ENCODE peak calls at places on chromosomes 1 and 21, in ten cellular contexts. Y is COR-L47, A is H54, Z is B cell, W is choroid plexus epithelial cell, F is adrenal gland, J is Caco-2, I is HuH-7, L is astrocyte of the spinal cord, H is fibroblast of lung. P is an unnamed sample.

GRCh38 chr1:156586892-156587477 is 4.6 kb upstream of the NAXE start:
- DNase-seq in Y (no peak), A (no peak), Z (no peak), W (no peak), F (no peak), J (no peak), I (no peak), L (no peak), H (no peak), P (no peak)

GRCh38 chr1:84712288-84712874 is 22.1 kb upstream of the SSX2IP start:
- DNase-seq in Y (no peak), A (no peak), Z (no peak), W (peak), F (no peak), J (no peak), I (no peak), L (peak), H (peak), P (peak)

GRCh38 chr1:211490821-211491415 is 1.0 kb downstream of the RD3 start:
- DNase-seq in Y (no peak), A (no peak), Z (no peak), W (no peak), F (no peak), J (no peak), I (no peak), L (no peak), H (no peak), P (no peak)

GRCh38 chr1:179153217-179153616 is 71.3 kb downstream of the TOR3A start:
- DNase-seq in Y (no peak), A (no peak), Z (no peak), W (no peak), F (no peak), J (no peak), I (no peak), L (peak), H (no peak), P (no peak)

GRCh38 chr1:6244401-6245054 is 549 bp downstream of the HES3 start:
- DNase-seq in Y (peak), A (no peak), Z (no peak), W (no peak), F (no peak), J (no peak), I (no peak), L (no peak), H (no peak), P (no peak)

GRCh38 chr1:193712356-193712755 is 525.9 kb upstream of the B3GALT2 start:
- DNase-seq in Y (no peak), A (no peak), Z (no peak), W (no peak), F (no peak), J (no peak), I (no peak), L (no peak), H (no peak), P (no peak)

GRCh38 chr1:8061673-8062386 is 35.7 kb upstream of the ERRFI1 start:
- DNase-seq in Y (no peak), A (no peak), Z (no peak), W (peak), F (no peak), J (no peak), I (no peak), L (peak), H (peak), P (peak)

GRCh38 chr1:236502972-236503639 is 20.7 kb upstream of the LGALS8 start:
- DNase-seq in Y (peak), A (peak), Z (peak), W (peak), F (peak), J (peak), I (peak), L (peak), H (peak), P (peak)

GRCh38 chr21:20591294-20591693 is 406.9 kb upstream of the NCAM2 start:
- DNase-seq in Y (no peak), A (no peak), Z (no peak), W (peak), F (no peak), J (no peak), I (no peak), L (peak), H (no peak), P (no peak)

GRCh38 chr1:227891223-227891954 is 56.3 kb downstream of the WNT9A start:
- DNase-seq in Y (no peak), A (no peak), Z (no peak), W (no peak), F (peak), J (no peak), I (no peak), L (no peak), H (no peak), P (no peak)

GRCh38 chr1:194076646-194077045 is 890.2 kb upstream of the B3GALT2 start:
- DNase-seq in Y (no peak), A (peak), Z (no peak), W (peak), F (no peak), J (no peak), I (no peak), L (peak), H (no peak), P (no peak)

GRCh38 chr1:241654641-241655040 is 2.6 kb downstream of the WDR64 start:
- DNase-seq in Y (no peak), A (no peak), Z (no peak), W (no peak), F (no peak), J (no peak), I (no peak), L (no peak), H (no peak), P (no peak)

GRCh38 chr21:38996355-38996754 is 186.9 kb downstream of the PSMG1 start:
- DNase-seq in Y (no peak), A (no peak), Z (no peak), W (no peak), F (no peak), J (no peak), I (no peak), L (no peak), H (no peak), P (no peak)

GRCh38 chr1:212162635-212163034 is 122.6 kb upstream of the PPP2R5A start:
- DNase-seq in Y (peak), A (no peak), Z (no peak), W (peak), F (peak), J (no peak), I (no peak), L (peak), H (peak), P (no peak)

GRCh38 chr1:24776821-24777220 is 31.6 kb downstream of the CLIC4 start:
- DNase-seq in Y (no peak), A (no peak), Z (no peak), W (no peak), F (no peak), J (no peak), I (no peak), L (no peak), H (no peak), P (no peak)

GRCh38 chr21:45583831-45584509 is 41.7 kb upstream of the SLC19A1 start:
- DNase-seq in Y (no peak), A (no peak), Z (no peak), W (no peak), F (peak), J (no peak), I (no peak), L (no peak), H (no peak), P (no peak)

GRCh38 chr21:44618909-44619308 is 7.0 kb downstream of the KRTAP10-8 start:
- DNase-seq in Y (no peak), A (no peak), Z (peak), W (no peak), F (no peak), J (no peak), I (no peak), L (no peak), H (no peak), P (no peak)

P was measured in cardiac muscle cell.